ENCODE peak calls at places on chromosome 21, in four cellular contexts. One of them, this sample, is unnamed.

GRCh38 chr21:37829043-37829442 is 87.2 kb downstream of the KCNJ6 start:
- DNase-seq in kidney: no peak
- DNase-seq in astrocyte: no peak
- DNase-seq in esophagus muscularis mucosa: no peak
- DNase-seq in this sample: no peak

GRCh38 chr21:34623519-34623918 is 8.6 kb upstream of the RCAN1 start:
- DNase-seq in kidney: no peak
- DNase-seq in esophagus muscularis mucosa: no peak
- DNase-seq in astrocyte: no peak
- DNase-seq in this sample: no peak

GRCh38 chr21:26140185-26140584 is 30.4 kb downstream of the APP start:
- DNase-seq in kidney: peak; percentile 76
- DNase-seq in astrocyte: peak; percentile 98
- DNase-seq in esophagus muscularis mucosa: no peak
- DNase-seq in this sample: no peak

GRCh38 chr21:38766987-38767722 is 38.6 kb upstream of the ETS2 start:
- DNase-seq in esophagus muscularis mucosa: no peak
- DNase-seq in astrocyte: no peak
- DNase-seq in kidney: no peak
- DNase-seq in this sample: no peak

GRCh38 chr21:24824209-24824608 is 783.1 kb downstream of the MRPL39 start:
- DNase-seq in esophagus muscularis mucosa: no peak
- DNase-seq in kidney: no peak
- DNase-seq in astrocyte: no peak
- DNase-seq in this sample: no peak

GRCh38 chr21:35994605-35995004 is 65.7 kb downstream of the SETD4 start:
- DNase-seq in astrocyte: no peak
- DNase-seq in kidney: no peak
- DNase-seq in esophagus muscularis mucosa: no peak
- DNase-seq in this sample: no peak

GRCh38 chr21:36629061-36629460 is 69.9 kb upstream of the SIM2 start:
- DNase-seq in esophagus muscularis mucosa: no peak
- DNase-seq in astrocyte: no peak
- DNase-seq in kidney: no peak
- DNase-seq in this sample: no peak

GRCh38 chr21:29640233-29640554 is 299.6 kb downstream of the GRIK1 start:
- DNase-seq in esophagus muscularis mucosa: no peak
- DNase-seq in astrocyte: no peak
- DNase-seq in kidney: no peak
- DNase-seq in this sample: no peak

GRCh38 chr21:33836408-33836807 is 79.2 kb downstream of the ATP5PO start:
- DNase-seq in astrocyte: no peak
- DNase-seq in kidney: no peak
- DNase-seq in esophagus muscularis mucosa: no peak
- DNase-seq in this sample: no peak

GRCh38 chr21:15058718-15059316 is 6.0 kb downstream of the NRIP1 start:
- DNase-seq in kidney: no peak
- DNase-seq in astrocyte: peak; percentile 69
- DNase-seq in esophagus muscularis mucosa: no peak
- DNase-seq in this sample: no peak

GRCh38 chr21:33402011-33402979 is 918 bp upstream of the IFNGR2 start:
- DNase-seq in esophagus muscularis mucosa: peak; percentile 93
- DNase-seq in kidney: peak; percentile 90
- DNase-seq in astrocyte: peak; percentile 35
- DNase-seq in this sample: peak; percentile 67

GRCh38 chr21:46116189-46116845 is 18.4 kb downstream of the COL6A2 start:
- DNase-seq in esophagus muscularis mucosa: no peak
- DNase-seq in astrocyte: no peak
- DNase-seq in kidney: peak; percentile 35
- DNase-seq in this sample: peak; percentile 15

GRCh38 chr21:17611414-17612022 is 1.2 kb downstream of the BTG3 start:
- DNase-seq in astrocyte: peak; percentile 91
- DNase-seq in kidney: peak; percentile 87
- DNase-seq in esophagus muscularis mucosa: peak; percentile 95
- DNase-seq in this sample: peak; percentile 80

GRCh38 chr21:33940164-33940563 is 24.6 kb upstream of the ATP5PO start:
- DNase-seq in astrocyte: peak; percentile 70
- DNase-seq in kidney: no peak
- DNase-seq in esophagus muscularis mucosa: no peak
- DNase-seq in this sample: no peak

GRCh38 chr21:34367320-34367935 is 3.6 kb downstream of the KCNE2 start:
- DNase-seq in astrocyte: peak; percentile 46
- DNase-seq in kidney: no peak
- DNase-seq in esophagus muscularis mucosa: no peak
- DNase-seq in this sample: no peak

GRCh38 chr21:33116669-33117267 is 46.8 kb downstream of the OLIG1 start:
- DNase-seq in esophagus muscularis mucosa: no peak
- DNase-seq in astrocyte: no peak
- DNase-seq in kidney: no peak
- DNase-seq in this sample: no peak

GRCh38 chr21:26513212-26513611 is 59.9 kb downstream of the CYYR1 start:
- DNase-seq in esophagus muscularis mucosa: no peak
- DNase-seq in astrocyte: peak; percentile 70
- DNase-seq in kidney: no peak
- DNase-seq in this sample: no peak

GRCh38 chr21:32525282-32525681 is 60.0 kb downstream of the TCP10L start:
- DNase-seq in kidney: no peak
- DNase-seq in astrocyte: no peak
- DNase-seq in esophagus muscularis mucosa: no peak
- DNase-seq in this sample: no peak

GRCh38 chr21:31282095-31282709 is 61.9 kb downstream of the TIAM1 start:
- DNase-seq in esophagus muscularis mucosa: no peak
- DNase-seq in kidney: no peak
- DNase-seq in astrocyte: peak; percentile 100
- DNase-seq in this sample: no peak

GRCh38 chr21:30349572-30349971 is 1.2 kb upstream of the KRTAP23-1 start:
- DNase-seq in astrocyte: no peak
- DNase-seq in kidney: no peak
- DNase-seq in esophagus muscularis mucosa: no peak
- DNase-seq in this sample: no peak

GRCh38 chr21:40386301-40386911 is 460.6 kb downstream of the DSCAM start:
- DNase-seq in esophagus muscularis mucosa: no peak
- DNase-seq in astrocyte: peak; percentile 4
- DNase-seq in kidney: peak; percentile 84
- DNase-seq in this sample: no peak

GRCh38 chr21:25573409-25574206 is 33.7 kb downstream of the MRPL39 start:
- DNase-seq in kidney: no peak
- DNase-seq in astrocyte: peak; percentile 97
- DNase-seq in esophagus muscularis mucosa: no peak
- DNase-seq in this sample: no peak

GRCh38 chr21:34926784-34927548 is 122.1 kb downstream of the RUNX1 start:
- DNase-seq in esophagus muscularis mucosa: no peak
- DNase-seq in astrocyte: no peak
- DNase-seq in kidney: no peak
- DNase-seq in this sample: no peak

GRCh38 chr21:33434770-33435360 is 31.7 kb downstream of the IFNGR2 start:
- DNase-seq in kidney: no peak
- DNase-seq in astrocyte: peak; percentile 90
- DNase-seq in esophagus muscularis mucosa: no peak
- DNase-seq in this sample: no peak

GRCh38 chr21:38297193-38297592 is 40.4 kb downstream of the KCNJ15 start:
- DNase-seq in esophagus muscularis mucosa: no peak
- DNase-seq in astrocyte: peak; percentile 87
- DNase-seq in kidney: no peak
- DNase-seq in this sample: no peak

GRCh38 chr21:39763282-39763970 is 18.4 kb downstream of the IGSF5 start:
- DNase-seq in astrocyte: peak; percentile 22
- DNase-seq in esophagus muscularis mucosa: no peak
- DNase-seq in kidney: no peak
- DNase-seq in this sample: peak; percentile 73

GRCh38 chr21:35284199-35284598 is 235.1 kb upstream of the RUNX1 start:
- DNase-seq in kidney: peak; percentile 74
- DNase-seq in esophagus muscularis mucosa: no peak
- DNase-seq in astrocyte: no peak
- DNase-seq in this sample: peak; percentile 57

GRCh38 chr21:28704746-28705145 is 287.9 kb downstream of the LTN1 start:
- DNase-seq in astrocyte: peak; percentile 21
- DNase-seq in kidney: no peak
- DNase-seq in esophagus muscularis mucosa: no peak
- DNase-seq in this sample: no peak

GRCh38 chr21:34808569-34809204 is 139.9 kb downstream of the CLIC6 start:
- DNase-seq in astrocyte: peak; percentile 93
- DNase-seq in kidney: no peak
- DNase-seq in esophagus muscularis mucosa: no peak
- DNase-seq in this sample: no peak

GRCh38 chr21:32392880-32393676 is at the start of gene URB1:
- DNase-seq in esophagus muscularis mucosa: peak; percentile 96
- DNase-seq in kidney: peak; percentile 98
- DNase-seq in astrocyte: peak; percentile 55
- DNase-seq in this sample: peak; percentile 93

GRCh38 chr21:42522271-42522670 is 8.6 kb downstream of the SLC37A1 start:
- DNase-seq in astrocyte: no peak
- DNase-seq in esophagus muscularis mucosa: no peak
- DNase-seq in kidney: no peak
- DNase-seq in this sample: no peak

GRCh38 chr21:42523211-42523610 is 9.6 kb downstream of the SLC37A1 start:
- DNase-seq in kidney: no peak
- DNase-seq in esophagus muscularis mucosa: no peak
- DNase-seq in astrocyte: no peak
- DNase-seq in this sample: no peak

GRCh38 chr21:42521805-42522204 is 8.2 kb downstream of the SLC37A1 start:
- DNase-seq in esophagus muscularis mucosa: no peak
- DNase-seq in kidney: no peak
- DNase-seq in astrocyte: no peak
- DNase-seq in this sample: no peak

GRCh38 chr21:42523941-42524340 is 10.3 kb downstream of the SLC37A1 start:
- DNase-seq in astrocyte: no peak
- DNase-seq in esophagus muscularis mucosa: no peak
- DNase-seq in kidney: no peak
- DNase-seq in this sample: no peak

GRCh38 chr21:42522771-42523170 is 9.1 kb downstream of the SLC37A1 start:
- DNase-seq in kidney: no peak
- DNase-seq in astrocyte: no peak
- DNase-seq in esophagus muscularis mucosa: no peak
- DNase-seq in this sample: no peak
- H3K27ac ChIP-seq in kidney: no peak overlapping the region
- H3K27ac ChIP-seq in astrocyte: no peak overlapping the region
- H3K27ac ChIP-seq in esophagus muscularis mucosa: no peak overlapping the region
- H3K27ac ChIP-seq in this sample: no peak overlapping the region

DNA sequence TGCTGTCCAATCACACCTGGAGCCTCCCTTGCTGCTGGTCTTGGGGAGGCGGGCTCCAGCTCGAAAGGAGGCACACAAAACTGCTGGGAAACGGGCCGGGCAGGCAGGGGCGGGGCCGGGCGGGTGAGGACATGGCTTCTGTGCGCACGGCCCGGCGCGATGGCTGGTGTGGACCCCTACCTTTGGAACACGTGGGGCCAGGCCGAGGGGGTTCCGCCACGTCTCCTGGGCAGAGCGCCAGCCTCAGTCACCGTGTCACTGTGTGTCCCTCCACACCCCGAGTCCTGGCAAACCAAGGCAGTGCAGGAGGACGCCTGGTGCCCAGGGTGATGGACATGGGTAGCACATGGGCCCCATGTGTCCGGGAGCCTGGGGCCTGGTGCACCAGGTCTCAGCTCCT is 42.0 kb upstream of the ADARB1 start:
- DNase-seq in esophagus muscularis mucosa: no peak
- DNase-seq in astrocyte: no peak
- DNase-seq in kidney: peak; percentile 72
- DNase-seq in this sample: peak; percentile 50
- H3K27ac ChIP-seq in esophagus muscularis mucosa: peak overlapping the region; percentile 88
- H3K27ac ChIP-seq in astrocyte: no peak overlapping the region
- H3K27ac ChIP-seq in kidney: no peak overlapping the region
- H3K27ac ChIP-seq in this sample: no peak overlapping the region

GRCh38 chr21:43188712-43189151 is 19.9 kb downstream of the CRYAA start:
- DNase-seq in kidney: peak; percentile 39
- DNase-seq in esophagus muscularis mucosa: no peak
- DNase-seq in astrocyte: no peak
- DNase-seq in this sample: no peak
- H3K27ac ChIP-seq in kidney: no peak overlapping the region
- H3K27ac ChIP-seq in esophagus muscularis mucosa: no peak overlapping the region
- H3K27ac ChIP-seq in astrocyte: no peak overlapping the region
- H3K27ac ChIP-seq in this sample: no peak overlapping the region

DNA sequence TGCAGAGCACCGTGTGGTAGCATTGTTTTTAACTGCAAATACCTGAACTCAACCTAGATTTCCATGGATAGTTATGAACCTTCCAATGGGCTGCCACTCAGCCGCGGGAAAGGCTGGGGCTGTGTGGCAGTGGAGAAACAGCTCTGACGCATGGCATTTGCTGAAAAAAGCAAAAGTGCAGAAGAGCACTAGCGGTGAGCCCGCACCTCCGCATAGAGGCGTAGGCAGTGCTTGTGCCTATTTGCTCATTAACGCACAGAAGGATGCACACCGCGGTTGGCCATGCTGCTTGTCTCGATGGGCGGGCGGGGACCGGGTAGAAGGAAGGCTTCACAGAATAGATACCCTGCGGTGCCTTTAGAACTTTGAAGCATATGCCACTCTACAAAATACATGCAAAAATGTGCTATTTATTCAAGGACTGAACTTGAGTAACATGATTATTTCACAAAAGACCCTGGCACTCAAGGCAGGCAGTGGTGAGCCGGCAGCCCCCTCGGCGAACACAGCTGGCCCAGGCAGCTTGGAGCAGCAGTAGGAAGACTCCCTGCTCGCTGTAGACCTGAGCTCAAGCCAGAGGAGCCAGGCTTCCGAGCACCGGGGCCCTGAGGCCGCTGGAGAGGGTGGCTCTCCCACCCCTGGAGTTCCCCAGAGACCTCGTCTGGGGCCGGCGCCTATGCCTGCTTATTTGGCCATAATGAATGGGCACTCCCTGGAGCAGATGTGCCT is 71.6 kb downstream of the SIK1 start:
- DNase-seq in astrocyte: no peak
- DNase-seq in kidney: no peak
- DNase-seq in esophagus muscularis mucosa: no peak
- DNase-seq in this sample: no peak
- H3K27ac ChIP-seq in astrocyte: no peak overlapping the region
- H3K27ac ChIP-seq in kidney: no peak overlapping the region
- H3K27ac ChIP-seq in esophagus muscularis mucosa: no peak overlapping the region
- H3K27ac ChIP-seq in this sample: no peak overlapping the region

This sample was measured in ovary.